ENCODE peak calls at places on chromosomes 12 and 14, in five cellular contexts. One of them, this sample, is unnamed.

GRCh38 chr12:124564232-124564958 is 3.0 kb downstream of the NCOR2 start:
- DNase-seq in CD4-positive, alpha-beta T cell: no peak
- DNase-seq in mucosa of descending colon: no peak
- DNase-seq in brain microvascular endothelial cell: no peak
- DNase-seq in stimulated activated CD8-positive, alpha-beta memory T cell treated with anti-CD3 and anti-CD28 coated beads, Interleukin-12 subunit alpha, Interleukin-12 subunit beta, amount 100 ng/mL, for 1 hour: no peak
- DNase-seq in this sample: no peak

GRCh38 chr12:14239935-14240872 is 125.3 kb upstream of the ATF7IP start:
- DNase-seq in brain microvascular endothelial cell: no peak
- DNase-seq in stimulated activated CD8-positive, alpha-beta memory T cell treated with anti-CD3 and anti-CD28 coated beads, Interleukin-12 subunit alpha, Interleukin-12 subunit beta, amount 100 ng/mL, for 1 hour: no peak
- DNase-seq in mucosa of descending colon: peak; percentile 72
- DNase-seq in CD4-positive, alpha-beta T cell: no peak
- DNase-seq in this sample: no peak

GRCh38 chr12:116196752-116197718 is 80.5 kb downstream of the MED13L start:
- DNase-seq in stimulated activated CD8-positive, alpha-beta memory T cell treated with anti-CD3 and anti-CD28 coated beads, Interleukin-12 subunit alpha, Interleukin-12 subunit beta, amount 100 ng/mL, for 1 hour: no peak
- DNase-seq in CD4-positive, alpha-beta T cell: no peak
- DNase-seq in mucosa of descending colon: no peak
- DNase-seq in brain microvascular endothelial cell: peak; percentile 50
- DNase-seq in this sample: no peak

GRCh38 chr12:121579190-121579791 is 1.5 kb downstream of the KDM2B start:
- DNase-seq in CD4-positive, alpha-beta T cell: peak; percentile 41
- DNase-seq in brain microvascular endothelial cell: no peak
- DNase-seq in stimulated activated CD8-positive, alpha-beta memory T cell treated with anti-CD3 and anti-CD28 coated beads, Interleukin-12 subunit alpha, Interleukin-12 subunit beta, amount 100 ng/mL, for 1 hour: no peak
- DNase-seq in mucosa of descending colon: peak; percentile 81
- DNase-seq in this sample: no peak

GRCh38 chr14:76331328-76332011 is 44.5 kb upstream of the ESRRB start:
- DNase-seq in stimulated activated CD8-positive, alpha-beta memory T cell treated with anti-CD3 and anti-CD28 coated beads, Interleukin-12 subunit alpha, Interleukin-12 subunit beta, amount 100 ng/mL, for 1 hour: no peak
- DNase-seq in brain microvascular endothelial cell: no peak
- DNase-seq in mucosa of descending colon: no peak
- DNase-seq in CD4-positive, alpha-beta T cell: no peak
- DNase-seq in this sample: no peak

GRCh38 chr12:89542912-89543592 is 17.2 kb upstream of the POC1B start:
- DNase-seq in stimulated activated CD8-positive, alpha-beta memory T cell treated with anti-CD3 and anti-CD28 coated beads, Interleukin-12 subunit alpha, Interleukin-12 subunit beta, amount 100 ng/mL, for 1 hour: peak; percentile 49
- DNase-seq in mucosa of descending colon: no peak
- DNase-seq in CD4-positive, alpha-beta T cell: peak; percentile 33
- DNase-seq in brain microvascular endothelial cell: peak; percentile 75
- DNase-seq in this sample: peak; percentile 84

GRCh38 chr12:124469193-124469888 is 98.1 kb downstream of the NCOR2 start:
- DNase-seq in stimulated activated CD8-positive, alpha-beta memory T cell treated with anti-CD3 and anti-CD28 coated beads, Interleukin-12 subunit alpha, Interleukin-12 subunit beta, amount 100 ng/mL, for 1 hour: no peak
- DNase-seq in mucosa of descending colon: peak; percentile 30
- DNase-seq in brain microvascular endothelial cell: no peak
- DNase-seq in CD4-positive, alpha-beta T cell: peak; percentile 18
- DNase-seq in this sample: no peak

GRCh38 chr12:119544780-119545625 is 48.6 kb upstream of the TMEM233 start:
- DNase-seq in mucosa of descending colon: no peak
- DNase-seq in CD4-positive, alpha-beta T cell: peak; percentile 23
- DNase-seq in brain microvascular endothelial cell: peak; percentile 68
- DNase-seq in stimulated activated CD8-positive, alpha-beta memory T cell treated with anti-CD3 and anti-CD28 coated beads, Interleukin-12 subunit alpha, Interleukin-12 subunit beta, amount 100 ng/mL, for 1 hour: peak; percentile 27
- DNase-seq in this sample: peak; percentile 72

GRCh38 chr12:56230449-56231183 is 765 bp downstream of the SLC39A5 start:
- DNase-seq in CD4-positive, alpha-beta T cell: no peak
- DNase-seq in brain microvascular endothelial cell: no peak
- DNase-seq in stimulated activated CD8-positive, alpha-beta memory T cell treated with anti-CD3 and anti-CD28 coated beads, Interleukin-12 subunit alpha, Interleukin-12 subunit beta, amount 100 ng/mL, for 1 hour: no peak
- DNase-seq in mucosa of descending colon: peak; percentile 91
- DNase-seq in this sample: no peak

GRCh38 chr12:46430340-46430948 is 57.9 kb upstream of the SLC38A2 start:
- DNase-seq in mucosa of descending colon: no peak
- DNase-seq in stimulated activated CD8-positive, alpha-beta memory T cell treated with anti-CD3 and anti-CD28 coated beads, Interleukin-12 subunit alpha, Interleukin-12 subunit beta, amount 100 ng/mL, for 1 hour: no peak
- DNase-seq in CD4-positive, alpha-beta T cell: no peak
- DNase-seq in brain microvascular endothelial cell: peak; percentile 81
- DNase-seq in this sample: peak; percentile 84

GRCh38 chr12:17528394-17528793 is 561.6 kb downstream of the RERGL start:
- DNase-seq in brain microvascular endothelial cell: no peak
- DNase-seq in stimulated activated CD8-positive, alpha-beta memory T cell treated with anti-CD3 and anti-CD28 coated beads, Interleukin-12 subunit alpha, Interleukin-12 subunit beta, amount 100 ng/mL, for 1 hour: no peak
- DNase-seq in CD4-positive, alpha-beta T cell: no peak
- DNase-seq in mucosa of descending colon: no peak
- DNase-seq in this sample: no peak

GRCh38 chr14:102930753-102931579 is 8.5 kb downstream of the AMN start:
- DNase-seq in brain microvascular endothelial cell: peak; percentile 52
- DNase-seq in mucosa of descending colon: peak; percentile 74
- DNase-seq in CD4-positive, alpha-beta T cell: no peak
- DNase-seq in stimulated activated CD8-positive, alpha-beta memory T cell treated with anti-CD3 and anti-CD28 coated beads, Interleukin-12 subunit alpha, Interleukin-12 subunit beta, amount 100 ng/mL, for 1 hour: no peak
- DNase-seq in this sample: peak; percentile 48

GRCh38 chr14:74035556-74035955 is 16.4 kb downstream of the BBOF1 start:
- DNase-seq in mucosa of descending colon: no peak
- DNase-seq in brain microvascular endothelial cell: peak; percentile 32
- DNase-seq in CD4-positive, alpha-beta T cell: no peak
- DNase-seq in stimulated activated CD8-positive, alpha-beta memory T cell treated with anti-CD3 and anti-CD28 coated beads, Interleukin-12 subunit alpha, Interleukin-12 subunit beta, amount 100 ng/mL, for 1 hour: no peak
- DNase-seq in this sample: peak; percentile 22

This sample was measured in astrocyte of the spinal cord.